ENCODE peak calls at places on chromosome 1, in four cellular contexts. I is HepG2, X is GM12878, P is K562. R is an unnamed sample.

GRCh38 chr1:236916131-236916800 is 88.0 kb downstream of the MT1HL1 start:
- DNase-seq in X (no peak), I (no peak), P (no peak), R (no peak)

GRCh38 chr1:150564051-150564991 is 15.1 kb downstream of the MCL1 start:
- DNase-seq in X (no peak), I (peak; percentile 78), P (no peak), R (no peak)

GRCh38 chr1:2258996-2259395 is 30.9 kb downstream of the SKI start:
- DNase-seq in P (no peak), X (no peak), I (no peak), R (no peak)

GRCh38 chr1:151402764-151403163 is 3.4 kb downstream of the PSMB4 start:
- DNase-seq in P (no peak), I (no peak), X (no peak), R (no peak)

GRCh38 chr1:19463204-19463803 is 22.0 kb downstream of the CAPZB start:
- DNase-seq in P (no peak), I (no peak), X (peak; percentile 77), R (no peak)

GRCh38 chr1:2546515-2547209 is 9.5 kb upstream of the TNFRSF14 start:
- DNase-seq in P (peak; percentile 98), I (peak; percentile 75), X (peak; percentile 82), R (peak; percentile 83)

GRCh38 chr1:43008425-43009108 is 49.9 kb upstream of the SLC2A1 start:
- DNase-seq in I (peak; percentile 93), P (no peak), X (no peak), R (peak; percentile 97)

GRCh38 chr1:30888391-30888790 is 20.2 kb downstream of the SDC3 start:
- DNase-seq in I (no peak), P (peak; percentile 58), X (no peak), R (no peak)

GRCh38 chr1:110218739-110219138 is 8.6 kb downstream of the KCNC4 start:
- DNase-seq in X (no peak), P (no peak), I (no peak), R (no peak)

GRCh38 chr1:212915245-212916091 is 34.9 kb upstream of the VASH2 start:
- DNase-seq in P (peak; percentile 62), X (no peak), I (peak; percentile 50), R (peak; percentile 36)

GRCh38 chr1:63949965-63950364 is 176.1 kb downstream of the ROR1 start:
- DNase-seq in I (no peak), X (no peak), P (no peak), R (no peak)

GRCh38 chr1:204261746-204262505 is 48.1 kb upstream of the GOLT1A start:
- DNase-seq in X (no peak), I (no peak), P (no peak), R (no peak)

GRCh38 chr1:21284206-21285137 is 5.8 kb downstream of the ECE1 start:
- DNase-seq in I (no peak), X (no peak), P (no peak), R (no peak)

GRCh38 chr1:177505905-177506590 is 335.3 kb downstream of the BRINP2 start:
- DNase-seq in X (no peak), P (no peak), I (no peak), R (no peak)

GRCh38 chr1:40020447-40021085 is 20.0 kb upstream of the CAP1 start:
- DNase-seq in I (no peak), X (no peak), P (no peak), R (no peak)

GRCh38 chr1:187631984-187632383 is 803.2 kb downstream of the PLA2G4A start:
- DNase-seq in P (no peak), I (no peak), X (no peak), R (no peak)

GRCh38 chr1:153588482-153588881 is 22.8 kb upstream of the S100A2 start:
- DNase-seq in I (no peak), X (no peak), P (no peak), R (no peak)

GRCh38 chr1:170461362-170461761 is 70.6 kb upstream of the GORAB start:
- DNase-seq in I (no peak), P (no peak), X (no peak), R (no peak)

GRCh38 chr1:47624531-47624930 is 186.7 kb downstream of the FOXD2 start:
- DNase-seq in I (peak; percentile 27), X (no peak), P (peak; percentile 26), R (no peak)

GRCh38 chr1:158087320-158087927 is 93.3 kb upstream of the CD1D start:
- DNase-seq in X (no peak), I (peak; percentile 80), P (peak; percentile 81), R (peak; percentile 87)

GRCh38 chr1:97996880-97997279 is 76.0 kb upstream of the DPYD start:
- DNase-seq in P (no peak), I (no peak), X (no peak), R (no peak)

GRCh38 chr1:228457017-228457395 is 30.2 kb upstream of the RNF187 start:
- DNase-seq in X (no peak), P (no peak), I (no peak), R (no peak)

GRCh38 chr1:30684881-30685795 is 38.2 kb downstream of the MATN1 start:
- DNase-seq in P (peak; percentile 60), X (no peak), I (peak; percentile 78), R (peak; percentile 99)

GRCh38 chr1:912740-913301 is 10.9 kb upstream of the SAMD11 start:
- DNase-seq in X (no peak), I (peak; percentile 56), P (no peak), R (peak; percentile 53)

GRCh38 chr1:23529146-23530088 is 1.6 kb downstream of the E2F2 start:
- DNase-seq in I (no peak), X (no peak), P (peak; percentile 77), R (no peak)

GRCh38 chr1:204894031-204894430 is 23.4 kb downstream of the NFASC start:
- DNase-seq in P (no peak), I (no peak), X (no peak), R (no peak)

GRCh38 chr1:77430966-77431735 is 149.3 kb downstream of the AK5 start:
- DNase-seq in I (no peak), X (no peak), P (no peak), R (no peak)

GRCh38 chr1:154730251-154730650 is 122.3 kb upstream of the ADAR start:
- DNase-seq in P (no peak), I (no peak), X (no peak), R (no peak)

GRCh38 chr1:203351037-203351625 is at the start of gene FMOD:
- DNase-seq in X (no peak), P (peak; percentile 38), I (no peak), R (peak; percentile 49)

GRCh38 chr1:145425436-145426029 is at the start of gene NBPF20:
- DNase-seq in X (peak; percentile 35), I (peak; percentile 72), P (peak; percentile 88), R (peak; percentile 91)

GRCh38 chr1:51559064-51559500 is 40.0 kb upstream of the EPS15 start:
- DNase-seq in X (no peak), I (no peak), P (peak; percentile 40), R (no peak)

GRCh38 chr1:32180186-32181060 is 948 bp downstream of the TXLNA start:
- DNase-seq in P (peak; percentile 56), I (peak; percentile 18), X (no peak), R (peak; percentile 42)

GRCh38 chr1:39395357-39395831 is 96.0 kb upstream of the BMP8A start:
- DNase-seq in P (peak; percentile 41), I (peak; percentile 21), X (no peak), R (no peak)

GRCh38 chr1:234108921-234109320 is 204.4 kb downstream of the SLC35F3 start:
- DNase-seq in I (no peak), X (no peak), P (no peak), R (no peak)
- TF ChIP-seq CBFB in I (no peak), X (no peak), P (no peak), R (no peak)

DNA sequence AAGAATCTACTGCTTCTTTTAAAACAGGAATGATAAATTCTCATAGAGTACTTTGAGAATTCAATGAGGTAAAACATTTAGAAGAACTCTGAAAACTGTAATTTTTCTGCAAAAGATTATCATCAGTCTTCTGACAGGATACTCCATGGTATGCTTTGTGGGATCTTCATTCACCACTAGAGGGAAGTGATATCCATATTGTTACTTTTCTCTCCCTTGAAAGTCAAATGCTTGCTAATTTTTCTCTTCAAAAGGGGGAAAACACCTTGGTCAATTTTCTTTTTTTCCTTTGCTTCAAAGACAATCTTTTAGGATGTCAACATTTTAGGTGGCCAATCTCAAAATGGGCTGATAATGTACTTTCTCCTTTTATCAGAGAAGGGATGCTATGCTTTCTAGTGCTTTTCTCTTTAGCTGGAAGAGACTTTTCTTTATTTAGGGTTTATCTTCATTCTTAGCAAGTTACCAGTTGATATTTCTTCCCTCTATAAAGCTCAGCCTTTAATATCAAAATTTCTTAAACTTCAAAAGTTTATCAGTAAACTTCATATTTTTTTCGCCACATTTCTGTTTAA is 95.5 kb downstream of the NEGR1 start:
- DNase-seq in P (no peak), I (peak; percentile 1), X (no peak), R (no peak)
- TF ChIP-seq SP1 in P (no peak), I (no peak), X (no peak), R (no peak)

GRCh38 chr1:53068314-53069084 is 6.5 kb downstream of the PODN start:
- DNase-seq in I (no peak), X (no peak), P (peak; percentile 14), R (peak; percentile 4)

GRCh38 chr1:53066433-53066832 is 4.4 kb downstream of the PODN start:
- DNase-seq in X (no peak), I (no peak), P (no peak), R (no peak)

GRCh38 chr1:53067886-53068285 is 5.9 kb downstream of the PODN start:
- DNase-seq in I (no peak), P (no peak), X (no peak), R (no peak)

GRCh38 chr1:53065391-53065790 is 3.4 kb downstream of the PODN start:
- DNase-seq in P (peak; percentile 40), I (no peak), X (no peak), R (peak; percentile 32)

DNA sequence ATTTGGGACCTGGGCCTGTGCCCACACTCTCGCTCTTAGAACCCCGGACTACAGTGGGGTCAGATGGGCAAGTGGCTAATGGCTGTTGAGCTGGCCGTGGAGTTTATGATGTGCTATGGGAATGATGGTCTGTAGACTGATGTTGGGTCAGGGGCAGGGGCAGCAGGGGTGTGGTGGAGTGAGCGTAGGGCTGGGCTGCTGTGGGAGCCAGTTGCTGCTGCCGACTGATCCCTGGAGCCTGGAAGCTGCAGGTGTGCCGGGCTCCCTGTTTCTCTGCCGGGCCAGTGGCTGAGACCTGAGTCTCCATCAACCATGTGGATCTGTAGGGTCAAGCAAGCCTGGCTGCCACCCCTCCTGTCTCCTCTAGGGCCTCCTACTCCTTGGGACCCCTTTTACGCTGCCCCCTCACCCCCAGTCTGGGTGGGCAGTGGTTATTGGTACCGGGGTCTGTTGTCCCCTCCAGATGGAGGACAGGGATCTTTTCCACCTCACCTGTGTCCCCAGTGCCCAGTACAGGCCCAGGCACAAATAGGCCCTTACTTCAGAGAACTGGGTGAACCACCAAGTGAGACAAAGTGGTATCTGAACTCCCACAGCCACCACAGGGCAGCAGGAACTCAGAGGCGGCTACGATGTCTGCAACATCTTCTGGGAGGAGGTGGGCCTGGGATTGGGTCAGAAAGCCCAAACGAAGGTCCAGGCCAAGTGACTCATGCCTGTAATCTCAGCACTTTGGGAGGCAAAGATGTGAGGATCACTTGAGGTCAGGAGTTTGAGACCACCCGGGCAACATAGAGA is 5.1 kb downstream of the PODN start:
- DNase-seq in X (no peak), I (no peak), P (no peak), R (peak; percentile 7)
- TF ChIP-seq CBFB in X (no peak), I (no peak), P (no peak), R (no peak)

GRCh38 chr1:6355621-6356020 is 37.9 kb downstream of the ACOT7 start:
- DNase-seq in I (no peak), P (no peak), X (no peak), R (no peak)

GRCh38 chr1:6354659-6355317 is 38.8 kb downstream of the ACOT7 start:
- DNase-seq in X (no peak), I (no peak), P (no peak), R (no peak)

GRCh38 chr1:6353605-6353947 is 40.0 kb downstream of the ACOT7 start:
- DNase-seq in X (no peak), I (no peak), P (no peak), R (no peak)

GRCh38 chr1:6352138-6352563 is 41.4 kb downstream of the ACOT7 start:
- DNase-seq in X (no peak), P (no peak), I (peak; percentile 73), R (peak; percentile 84)

GRCh38 chr1:6353948-6354658 is 39.5 kb downstream of the ACOT7 start:
- DNase-seq in X (no peak), P (no peak), I (peak; percentile 50), R (no peak)
- TF ChIP-seq SP1 in X (no peak), P (no peak), I (no peak), R (no peak)